ENCODE peak calls at places on chromosomes 6 and 20, in four cellular contexts. L is cardiac fibroblast, A is lower leg skin, K is K562. Y is an unnamed sample.

GRCh38 chr6:130981409-130981808 is 81.6 kb downstream of the EPB41L2 start:
- DNase-seq in L (peak), A (no peak), K (no peak), Y (peak)

GRCh38 chr6:160767019-160767646 is 65.1 kb downstream of the PLG start:
- DNase-seq in L (peak), A (peak), K (peak), Y (peak)

GRCh38 chr6:119176445-119176844 is 98.0 kb upstream of the FAM184A start:
- DNase-seq in L (no peak), A (no peak), K (no peak), Y (no peak)

GRCh38 chr6:168890306-168890995 is 363.2 kb downstream of the THBS2 start:
- DNase-seq in L (no peak), A (no peak), K (no peak), Y (no peak)

GRCh38 chr6:71294121-71294523 is 5.5 kb downstream of the OGFRL1 start:
- DNase-seq in L (peak), A (no peak), K (no peak), Y (peak)

GRCh38 chr20:40739841-40740240 is 50.8 kb upstream of the MAFB start:
- DNase-seq in L (no peak), A (no peak), K (no peak), Y (no peak)

GRCh38 chr6:52839124-52840055 is 1.2 kb downstream of the GSTA5 start:
- DNase-seq in L (peak), A (no peak), K (peak), Y (peak)

GRCh38 chr6:90080876-90081464 is 186.7 kb downstream of the GJA10 start:
- DNase-seq in L (no peak), A (no peak), K (no peak), Y (no peak)

GRCh38 chr6:161035182-161035980 is 43.8 kb downstream of the MAP3K4 start:
- DNase-seq in L (no peak), A (no peak), K (no peak), Y (no peak)

GRCh38 chr6:33723576-33724085 is 12.1 kb upstream of the UQCC2 start:
- DNase-seq in L (no peak), A (no peak), K (no peak), Y (no peak)

GRCh38 chr6:52423971-52424381 is 3.8 kb downstream of the EFHC1 start:
- DNase-seq in L (peak), A (no peak), K (no peak), Y (peak)

GRCh38 chr6:144346719-144347446 is 61.7 kb downstream of the UTRN start:
- DNase-seq in L (peak), A (no peak), K (no peak), Y (peak)

GRCh38 chr6:154532426-154532825 is 21.9 kb upstream of the CNKSR3 start:
- DNase-seq in L (no peak), A (no peak), K (no peak), Y (no peak)

GRCh38 chr6:81863123-81863522 is 110.6 kb upstream of the TENT5A start:
- DNase-seq in L (no peak), A (no peak), K (no peak), Y (no peak)

GRCh38 chr6:125802943-125803377 is 12.2 kb downstream of the NCOA7 start:
- DNase-seq in L (peak), A (no peak), K (no peak), Y (peak)

GRCh38 chr20:57621426-57622200 is 1.4 kb upstream of the ZBP1 start:
- DNase-seq in L (no peak), A (peak), K (no peak), Y (no peak)

GRCh38 chr20:25011261-25011660 is 18.7 kb upstream of the APMAP start:
- DNase-seq in L (no peak), A (peak), K (no peak), Y (no peak)

GRCh38 chr20:37297066-37297736 is 7.7 kb downstream of the MANBAL start:
- DNase-seq in L (peak), A (no peak), K (no peak), Y (peak)

GRCh38 chr6:6105472-6106036 is 98.8 kb upstream of the NRN1 start:
- DNase-seq in L (no peak), A (no peak), K (no peak), Y (no peak)

GRCh38 chr20:58930496-58930895 is 50.6 kb upstream of the NELFCD start:
- DNase-seq in L (no peak), A (no peak), K (no peak), Y (no peak)

GRCh38 chr6:169848946-169849345 is 97.5 kb downstream of the ERMARD start:
- DNase-seq in L (no peak), A (peak), K (no peak), Y (no peak)

GRCh38 chr6:11323666-11324452 is 91.4 kb upstream of the NEDD9 start:
- DNase-seq in L (no peak), A (no peak), K (no peak), Y (no peak)

GRCh38 chr20:41865938-41866337 is 247.8 kb upstream of the CHD6 start:
- DNase-seq in L (no peak), A (no peak), K (no peak), Y (no peak)

GRCh38 chr6:137487181-137487910 is 6.8 kb downstream of the OLIG3 start:
- DNase-seq in L (no peak), A (no peak), K (no peak), Y (no peak)

GRCh38 chr6:152378154-152378553 is 259.0 kb downstream of the SYNE1 start:
- DNase-seq in L (peak), A (no peak), K (no peak), Y (no peak)

GRCh38 chr6:121356575-121356974 is 22.3 kb upstream of the TBC1D32 start:
- DNase-seq in L (no peak), A (no peak), K (no peak), Y (no peak)
- TF ChIP-seq CTCF in L (peak), A (no peak), K (no peak), Y (peak)

DNA sequence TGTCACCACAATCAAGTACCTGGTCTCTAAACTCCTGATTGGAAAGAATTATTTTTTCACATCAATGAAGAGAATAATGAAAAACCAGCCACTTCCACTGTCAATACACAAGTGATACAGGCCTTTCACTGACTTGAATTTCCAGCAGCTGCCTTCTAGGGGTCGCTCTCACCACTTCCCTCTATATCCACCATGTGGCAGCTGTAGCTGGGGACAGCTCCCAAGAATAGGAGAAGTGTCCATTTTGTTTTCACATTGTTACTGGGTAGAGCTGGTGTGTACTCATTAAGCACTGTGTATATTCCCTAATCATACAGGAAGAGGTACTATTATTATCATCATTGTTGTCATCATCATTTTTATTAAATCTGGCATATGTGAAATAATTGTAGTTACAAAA is 438.4 kb upstream of the SPTLC3 start:
- DNase-seq in L (no peak), A (no peak), K (no peak), Y (no peak)
- TF ChIP-seq CTCF in L (no peak), A (no peak), K (no peak), Y (no peak)

DNA sequence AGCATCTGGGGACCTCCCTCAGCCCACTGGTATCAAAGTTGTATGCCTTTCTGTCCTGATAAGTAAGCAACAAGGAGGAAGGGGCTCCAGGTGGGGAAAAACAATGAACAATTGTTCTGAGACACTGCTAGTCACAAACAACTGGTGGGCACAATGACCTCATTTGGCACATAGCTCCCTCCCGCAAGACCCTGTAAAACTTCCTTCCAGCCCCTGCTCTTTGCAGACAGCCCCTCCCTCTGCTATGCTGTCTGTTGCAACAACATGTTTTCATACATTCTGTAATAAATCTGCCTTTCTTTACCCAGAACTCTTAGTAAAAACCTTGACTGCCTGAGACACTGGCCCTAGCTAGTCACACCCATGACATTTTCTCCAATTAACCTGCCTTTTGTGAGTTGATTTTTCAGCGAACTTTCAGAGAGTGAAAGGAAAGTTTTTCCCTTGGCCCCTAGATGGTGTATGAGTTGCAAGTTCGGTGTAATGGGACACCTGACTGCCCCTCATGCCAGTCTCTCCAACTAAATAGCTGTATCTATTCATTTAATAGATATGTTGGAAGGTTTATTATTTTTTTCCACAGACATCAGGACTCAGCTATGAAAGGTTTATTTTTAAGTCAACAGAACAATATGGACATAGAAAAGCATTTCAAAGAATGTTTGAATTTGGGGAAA is 142.3 kb upstream of the SLC22A16 start:
- DNase-seq in L (peak), A (no peak), K (no peak), Y (peak)
- TF ChIP-seq CTCF in L (peak), A (no peak), K (no peak), Y (no peak)

DNA sequence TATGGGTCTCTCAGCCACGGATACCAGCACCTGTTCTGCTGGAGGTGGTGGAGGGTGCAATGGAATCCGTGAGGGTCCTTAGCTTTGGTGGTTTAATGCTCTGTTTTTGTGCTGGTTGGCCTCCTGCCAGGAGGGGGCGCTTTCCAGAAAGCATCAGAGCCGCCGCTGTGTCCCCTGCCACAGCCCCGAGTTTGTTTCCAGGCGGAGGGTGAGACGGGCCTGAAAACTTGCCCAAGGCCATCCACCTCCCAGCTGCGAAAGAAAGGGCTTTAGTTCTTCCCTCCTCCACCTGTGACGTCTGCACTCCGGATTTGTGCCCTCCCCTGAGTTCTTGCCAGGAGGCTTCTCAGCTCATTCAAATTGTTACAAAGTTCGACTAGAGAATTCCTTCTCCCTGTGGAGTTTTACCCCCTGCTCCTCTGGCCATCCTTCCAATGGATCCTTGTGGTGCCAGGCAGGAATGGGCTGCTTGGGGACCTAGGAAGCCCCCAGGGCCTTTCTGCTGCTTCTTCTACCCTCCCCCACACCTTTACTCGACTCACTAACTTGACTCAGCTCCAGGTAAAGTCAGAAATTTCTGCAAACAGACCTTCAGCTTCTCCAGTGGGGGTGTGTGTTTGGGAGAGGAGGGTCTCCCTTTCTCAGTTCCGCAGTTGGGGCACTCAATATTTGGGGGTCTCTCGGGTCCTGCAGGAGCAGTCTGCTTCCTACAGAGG is 873.7 kb downstream of the KIF16B start:
- DNase-seq in L (no peak), A (no peak), K (no peak), Y (no peak)
- TF ChIP-seq CTCF in L (no peak), A (no peak), K (no peak), Y (no peak)

DNA sequence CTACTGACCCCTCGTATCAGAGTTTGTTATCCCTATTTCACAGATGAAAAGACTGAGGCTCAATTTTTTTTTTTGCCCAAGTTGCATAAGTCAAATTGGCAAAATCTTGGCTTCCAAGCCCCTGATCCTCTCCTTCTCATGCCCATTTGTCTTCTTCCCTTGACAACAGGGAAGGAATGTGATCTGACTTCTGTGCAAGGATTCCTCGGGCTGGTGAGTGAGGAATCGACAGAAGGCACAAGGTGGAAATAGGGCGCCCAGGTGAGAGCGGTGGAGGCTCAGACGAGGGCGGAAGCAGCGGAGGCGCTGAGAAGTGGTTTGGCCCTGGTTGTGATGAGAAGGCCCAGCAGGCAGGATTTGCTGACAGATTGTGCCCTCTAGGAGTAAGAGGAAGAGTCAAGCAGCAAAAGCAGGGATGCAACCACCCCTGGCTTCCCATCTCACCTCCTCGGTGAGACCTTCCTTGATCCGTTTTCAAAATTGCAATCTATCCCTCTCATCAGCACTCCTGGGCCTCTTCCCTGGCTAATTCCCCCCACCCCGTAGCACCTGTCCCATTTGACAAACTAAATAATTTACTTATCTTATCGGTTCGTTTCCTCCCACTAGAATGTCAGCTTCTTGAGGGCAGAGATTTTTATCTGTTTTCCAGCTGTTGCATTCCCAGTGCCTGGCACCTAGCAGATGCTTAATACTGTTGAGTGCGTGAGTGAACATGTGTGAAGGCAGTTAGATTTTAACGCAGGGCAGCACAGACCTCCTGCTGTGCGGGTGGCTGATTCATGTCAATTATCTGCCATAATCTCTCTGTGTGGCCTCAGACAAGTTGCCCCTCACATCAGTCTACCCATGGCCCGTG is 3.7 kb upstream of the SIRPA start:
- DNase-seq in L (no peak), A (no peak), K (no peak), Y (no peak)
- TF ChIP-seq CTCF in L (no peak), A (no peak), K (no peak), Y (no peak)

Y was measured in fibroblast of the aortic adventitia.